ENCODE peak calls at places on chromosomes 11 and 22, in seven cellular contexts. A is astrocyte of the spinal cord; I is dorsolateral prefrontal cortex; W is AG10803; R is IMR-90; T is CD8-positive, alpha-beta T cell; K is brain microvascular endothelial cell. V is an unnamed sample.

GRCh38 chr11:44906641-44907040 is 44.0 kb downstream of the TP53I11 start:
- DNase-seq in R (no peak), K (no peak), W (no peak), A (no peak), I (no peak), T (no peak), V (no peak)

GRCh38 chr11:545171-545570 is 7.8 kb downstream of the LRRC56 start:
- DNase-seq in T (no peak), W (no peak), K (no peak), A (no peak), R (no peak), I (no peak), V (no peak)

GRCh38 chr11:121521145-121522042 is 68.6 kb upstream of the SORL1-AS1 start:
- DNase-seq in R (peak), T (no peak), A (no peak), K (no peak), W (no peak), I (no peak), V (no peak)

GRCh38 chr11:64867748-64868462 is 10.5 kb downstream of the EHD1 start:
- DNase-seq in K (no peak), W (no peak), I (no peak), R (no peak), T (no peak), A (no peak), V (no peak)

GRCh38 chr11:61626580-61627380 is 45.9 kb upstream of the SYT7 start:
- DNase-seq in A (no peak), T (no peak), K (peak), R (peak), I (no peak), W (no peak), V (peak)

GRCh38 chr11:72561856-72562255 is 112.4 kb downstream of the PDE2A start:
- DNase-seq in R (no peak), I (no peak), W (no peak), K (no peak), T (no peak), A (no peak), V (no peak)

GRCh38 chr11:84420261-84420660 is 1134.1 kb upstream of the CCDC90B start:
- DNase-seq in I (no peak), T (no peak), R (no peak), W (peak), A (no peak), K (peak), V (no peak)

GRCh38 chr22:46484861-46485595 is 52.4 kb downstream of the CELSR1 start:
- DNase-seq in I (no peak), T (no peak), W (no peak), R (peak), A (peak), K (no peak), V (no peak)

GRCh38 chr11:73762732-73763131 is 1.9 kb upstream of the RAB6A start:
- DNase-seq in T (no peak), I (no peak), K (no peak), R (no peak), A (no peak), W (no peak), V (no peak)

GRCh38 chr11:12075822-12076821 is 34.3 kb upstream of the MICAL2 start:
- DNase-seq in I (peak), T (no peak), R (peak), W (peak), A (peak), K (peak), V (peak)

GRCh38 chr11:73520358-73521061 is 77.4 kb downstream of the FAM168A start:
- DNase-seq in K (no peak), T (no peak), R (peak), I (no peak), A (peak), W (peak), V (no peak)

DNA sequence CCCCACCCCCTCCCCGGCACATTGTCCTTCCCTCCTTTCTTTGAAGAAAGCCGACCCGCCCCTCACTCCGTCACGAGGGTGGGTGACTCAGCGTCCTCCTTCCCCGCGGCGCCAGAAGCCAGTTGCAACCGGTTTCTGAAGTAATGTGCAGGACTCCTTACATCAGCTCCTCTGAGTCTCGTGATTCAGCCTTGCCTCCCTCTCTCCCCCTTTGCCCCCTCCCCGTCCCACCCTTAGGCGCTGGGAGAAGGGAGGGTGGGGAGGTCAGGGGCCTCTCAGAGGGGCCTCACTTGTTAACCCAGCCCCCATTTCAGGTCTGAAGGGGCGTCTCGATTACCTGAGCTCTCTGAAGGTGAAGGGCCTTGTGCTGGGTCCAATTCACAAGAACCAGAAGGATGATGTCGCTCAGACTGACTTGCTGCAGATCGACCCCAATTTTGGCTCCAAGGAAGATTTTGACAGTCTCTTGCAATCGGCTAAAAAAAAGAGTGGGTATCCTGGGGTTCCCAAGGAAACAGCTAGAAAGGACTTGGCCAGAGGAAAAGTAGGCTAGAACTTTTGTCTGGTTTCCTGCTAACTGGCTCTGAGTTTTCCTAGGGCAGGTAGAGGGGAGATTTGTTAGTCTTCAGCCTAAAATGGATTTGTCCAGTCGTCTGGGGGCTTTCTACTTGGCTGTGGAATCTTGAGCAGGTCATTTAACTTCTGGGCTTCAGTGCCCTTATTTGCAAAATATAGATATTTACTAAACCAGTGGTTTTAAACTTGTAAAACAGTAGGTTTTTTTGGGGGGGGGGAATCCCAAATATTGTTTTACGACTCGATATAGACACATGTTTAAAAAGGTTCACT is 1.1 kb downstream of the SLC3A2 start:
- DNase-seq in R (peak), W (peak), I (peak), T (peak), K (peak), A (peak), V (peak)
- TF ChIP-seq CTCF in R (no peak), W (no peak), I (no peak), T (no peak), K (no peak), A (no peak), V (no peak)

GRCh38 chr22:20220629-20221026 is 47.5 kb downstream of the RTN4R start:
- DNase-seq in K (no peak), A (no peak), R (no peak), T (no peak), W (no peak), I (no peak), V (no peak)
- H3K4me3 ChIP-seq in K (no peak), A (no peak), R (no peak), T (no peak), W (no peak), I (no peak), V (no peak)

GRCh38 chr11:40134820-40135219 is 1324.6 kb downstream of the LRRC4C start:
- DNase-seq in R (no peak), W (no peak), T (no peak), I (no peak), K (no peak), A (no peak), V (no peak)

GRCh38 chr11:40129276-40129675 is 1330.2 kb downstream of the LRRC4C start:
- DNase-seq in K (no peak), R (no peak), T (no peak), W (no peak), I (no peak), A (peak), V (no peak)

GRCh38 chr11:40133526-40133925 is 1325.9 kb downstream of the LRRC4C start:
- DNase-seq in T (no peak), W (no peak), K (no peak), A (no peak), R (no peak), I (no peak), V (no peak)

GRCh38 chr11:40132881-40133280 is 1326.6 kb downstream of the LRRC4C start:
- DNase-seq in I (no peak), K (no peak), R (no peak), T (no peak), W (no peak), A (peak), V (no peak)

DNA sequence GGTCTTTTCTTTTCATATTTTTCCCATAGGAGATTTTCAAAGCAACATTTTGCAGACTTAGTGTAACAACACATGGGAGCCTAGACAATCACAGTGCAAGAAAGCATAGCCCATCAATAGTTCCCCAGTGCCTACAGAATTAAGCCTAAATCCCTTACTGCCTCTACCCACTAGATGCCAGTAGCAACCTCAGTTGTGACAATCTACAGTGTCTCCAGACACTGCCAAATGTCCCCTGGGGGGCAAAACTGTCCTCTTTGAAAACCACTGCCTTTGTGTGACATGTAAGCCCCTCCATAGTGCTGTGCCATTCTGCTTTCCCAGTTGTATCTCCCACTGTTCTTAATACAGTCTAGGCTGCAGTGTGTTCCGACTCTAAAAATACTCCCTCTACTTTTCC is 1329.0 kb downstream of the LRRC4C start:
- DNase-seq in T (no peak), A (no peak), K (no peak), W (no peak), R (no peak), I (no peak), V (no peak)
- TF ChIP-seq CTCF in T (no peak), A (peak), K (no peak), W (no peak), R (no peak), I (peak), V (peak)

GRCh38 chr22:49168219-49168813 is 659.4 kb downstream of the BRD1 start:
- DNase-seq in T (no peak), I (no peak), R (no peak), K (no peak), A (no peak), W (no peak), V (no peak)
- H3K4me3 ChIP-seq in T (no peak), I (no peak), R (no peak), K (no peak), A (no peak), W (no peak), V (no peak)

GRCh38 chr11:1567052-1567720 is 4.9 kb downstream of the DUSP8 start:
- DNase-seq in R (no peak), A (no peak), W (no peak), K (no peak), T (peak), I (no peak), V (no peak)

GRCh38 chr11:1565904-1566247 is 6.2 kb downstream of the DUSP8 start:
- DNase-seq in T (no peak), I (no peak), A (no peak), R (no peak), K (no peak), W (no peak), V (no peak)

GRCh38 chr11:1567721-1568100 is 4.4 kb downstream of the DUSP8 start:
- DNase-seq in W (no peak), A (no peak), I (no peak), R (no peak), T (peak), K (no peak), V (no peak)

GRCh38 chr11:1565173-1565903 is 6.7 kb downstream of the DUSP8 start:
- DNase-seq in R (no peak), I (no peak), W (no peak), K (no peak), A (no peak), T (no peak), V (no peak)

GRCh38 chr11:1566381-1567051 is 5.6 kb downstream of the DUSP8 start:
- DNase-seq in I (no peak), A (no peak), R (no peak), K (no peak), W (no peak), T (no peak), V (no peak)
- TF ChIP-seq CTCF in I (no peak), A (peak), R (peak), K (peak), W (no peak), T (no peak), V (peak)

V was measured in retinal pigment epithelial cell.